ENCODE peak calls at places on chromosomes 5 and 9, in four cellular contexts. One of them, this sample, is unnamed.

GRCh38 chr5:146223179-146223578 is 19.8 kb downstream of the RBM27 start:
- DNase-seq in activated gamma-delta T cell treated with Interleukin-2 at 50 U/mL for 16 hours: no peak
- DNase-seq in right lobe of liver: no peak
- DNase-seq in A172: no peak
- DNase-seq in this sample: no peak

GRCh38 chr9:88803551-88804288 is 187.5 kb upstream of the S1PR3 start:
- DNase-seq in right lobe of liver: no peak
- DNase-seq in A172: no peak
- DNase-seq in activated gamma-delta T cell treated with Interleukin-2 at 50 U/mL for 16 hours: no peak
- DNase-seq in this sample: peak; percentile 53

GRCh38 chr5:180043381-180043780 is 28.2 kb downstream of the RNF130 start:
- DNase-seq in right lobe of liver: no peak
- DNase-seq in A172: no peak
- DNase-seq in activated gamma-delta T cell treated with Interleukin-2 at 50 U/mL for 16 hours: no peak
- DNase-seq in this sample: no peak

GRCh38 chr5:34015120-34015807 is 7.4 kb upstream of the AMACR start:
- DNase-seq in activated gamma-delta T cell treated with Interleukin-2 at 50 U/mL for 16 hours: no peak
- DNase-seq in A172: no peak
- DNase-seq in right lobe of liver: no peak
- DNase-seq in this sample: no peak

GRCh38 chr5:158200624-158201023 is 341.7 kb upstream of the CLINT1 start:
- DNase-seq in activated gamma-delta T cell treated with Interleukin-2 at 50 U/mL for 16 hours: no peak
- DNase-seq in right lobe of liver: no peak
- DNase-seq in A172: no peak
- DNase-seq in this sample: no peak

GRCh38 chr5:72000707-72001106 is 106.6 kb upstream of the MAP1B start:
- DNase-seq in right lobe of liver: no peak
- DNase-seq in A172: no peak
- DNase-seq in activated gamma-delta T cell treated with Interleukin-2 at 50 U/mL for 16 hours: no peak
- DNase-seq in this sample: no peak

GRCh38 chr5:89878140-89878570 is 531.4 kb downstream of the CETN3 start:
- DNase-seq in A172: peak; percentile 97
- DNase-seq in activated gamma-delta T cell treated with Interleukin-2 at 50 U/mL for 16 hours: no peak
- DNase-seq in right lobe of liver: no peak
- DNase-seq in this sample: peak; percentile 83

GRCh38 chr5:43301653-43302091 is 11.5 kb downstream of the HMGCS1 start:
- DNase-seq in A172: no peak
- DNase-seq in activated gamma-delta T cell treated with Interleukin-2 at 50 U/mL for 16 hours: no peak
- DNase-seq in right lobe of liver: no peak
- DNase-seq in this sample: no peak

GRCh38 chr5:77301447-77301878 is 91.0 kb downstream of the PDE8B start:
- DNase-seq in right lobe of liver: no peak
- DNase-seq in activated gamma-delta T cell treated with Interleukin-2 at 50 U/mL for 16 hours: no peak
- DNase-seq in A172: peak; percentile 18
- DNase-seq in this sample: no peak

GRCh38 chr5:163893301-163893700 is 387.9 kb downstream of the MAT2B start:
- DNase-seq in activated gamma-delta T cell treated with Interleukin-2 at 50 U/mL for 16 hours: no peak
- DNase-seq in A172: no peak
- DNase-seq in right lobe of liver: no peak
- DNase-seq in this sample: no peak

GRCh38 chr9:74555625-74556024 is 58.5 kb downstream of the RORB start:
- DNase-seq in A172: no peak
- DNase-seq in activated gamma-delta T cell treated with Interleukin-2 at 50 U/mL for 16 hours: no peak
- DNase-seq in right lobe of liver: no peak
- DNase-seq in this sample: no peak

GRCh38 chr5:162209005-162209605 is 141.5 kb downstream of the GABRG2 start:
- DNase-seq in activated gamma-delta T cell treated with Interleukin-2 at 50 U/mL for 16 hours: no peak
- DNase-seq in A172: peak; percentile 35
- DNase-seq in right lobe of liver: no peak
- DNase-seq in this sample: no peak

GRCh38 chr5:33282157-33282556 is 158.6 kb upstream of the TARS1 start:
- DNase-seq in A172: no peak
- DNase-seq in activated gamma-delta T cell treated with Interleukin-2 at 50 U/mL for 16 hours: no peak
- DNase-seq in right lobe of liver: no peak
- DNase-seq in this sample: no peak

GRCh38 chr9:23615569-23615968 is 210.5 kb downstream of the ELAVL2 start:
- DNase-seq in activated gamma-delta T cell treated with Interleukin-2 at 50 U/mL for 16 hours: no peak
- DNase-seq in A172: no peak
- DNase-seq in right lobe of liver: no peak
- DNase-seq in this sample: peak; percentile 53

GRCh38 chr5:147688965-147689364 is 93.6 kb downstream of the JAKMIP2 start:
- DNase-seq in right lobe of liver: no peak
- DNase-seq in A172: no peak
- DNase-seq in activated gamma-delta T cell treated with Interleukin-2 at 50 U/mL for 16 hours: no peak
- DNase-seq in this sample: no peak

GRCh38 chr5:119063579-119064379 is 7.1 kb upstream of the DMXL1 start:
- DNase-seq in A172: peak; percentile 41
- DNase-seq in activated gamma-delta T cell treated with Interleukin-2 at 50 U/mL for 16 hours: no peak
- DNase-seq in right lobe of liver: no peak
- DNase-seq in this sample: no peak

GRCh38 chr9:105331755-105332154 is 87.3 kb downstream of the SLC44A1 start:
- DNase-seq in A172: no peak
- DNase-seq in right lobe of liver: no peak
- DNase-seq in activated gamma-delta T cell treated with Interleukin-2 at 50 U/mL for 16 hours: no peak
- DNase-seq in this sample: no peak

GRCh38 chr5:102858221-102858620 is 103.1 kb downstream of the PAM start:
- DNase-seq in activated gamma-delta T cell treated with Interleukin-2 at 50 U/mL for 16 hours: no peak
- DNase-seq in A172: no peak
- DNase-seq in right lobe of liver: no peak
- DNase-seq in this sample: no peak

GRCh38 chr5:65722575-65723424 is 795 bp downstream of the NLN start:
- DNase-seq in right lobe of liver: no peak
- DNase-seq in activated gamma-delta T cell treated with Interleukin-2 at 50 U/mL for 16 hours: no peak
- DNase-seq in A172: peak; percentile 66
- DNase-seq in this sample: peak; percentile 72

GRCh38 chr9:121735792-121736130 is 84.3 kb downstream of the DAB2IP start:
- DNase-seq in A172: no peak
- DNase-seq in activated gamma-delta T cell treated with Interleukin-2 at 50 U/mL for 16 hours: no peak
- DNase-seq in right lobe of liver: no peak
- DNase-seq in this sample: no peak

GRCh38 chr9:122322553-122322952 is 48.3 kb upstream of the PTGS1 start:
- DNase-seq in activated gamma-delta T cell treated with Interleukin-2 at 50 U/mL for 16 hours: no peak
- DNase-seq in right lobe of liver: no peak
- DNase-seq in A172: no peak
- DNase-seq in this sample: no peak

GRCh38 chr5:73286891-73287290 is 113.9 kb downstream of the TMEM174 start:
- DNase-seq in activated gamma-delta T cell treated with Interleukin-2 at 50 U/mL for 16 hours: no peak
- DNase-seq in right lobe of liver: no peak
- DNase-seq in A172: no peak
- DNase-seq in this sample: no peak

GRCh38 chr5:159240301-159240870 is 22.7 kb upstream of the UBLCP1 start:
- DNase-seq in A172: peak; percentile 96
- DNase-seq in activated gamma-delta T cell treated with Interleukin-2 at 50 U/mL for 16 hours: no peak
- DNase-seq in right lobe of liver: no peak
- DNase-seq in this sample: peak; percentile 78

GRCh38 chr9:36163049-36163839 is 5.9 kb upstream of the CCIN start:
- DNase-seq in activated gamma-delta T cell treated with Interleukin-2 at 50 U/mL for 16 hours: no peak
- DNase-seq in A172: peak; percentile 47
- DNase-seq in right lobe of liver: no peak
- DNase-seq in this sample: peak; percentile 41

GRCh38 chr5:83306572-83307241 is 164.8 kb upstream of the VCAN start:
- DNase-seq in activated gamma-delta T cell treated with Interleukin-2 at 50 U/mL for 16 hours: no peak
- DNase-seq in A172: peak; percentile 77
- DNase-seq in right lobe of liver: no peak
- DNase-seq in this sample: peak; percentile 84

GRCh38 chr9:88527626-88528025 is 7.4 kb upstream of the NXNL2 start:
- DNase-seq in activated gamma-delta T cell treated with Interleukin-2 at 50 U/mL for 16 hours: no peak
- DNase-seq in A172: no peak
- DNase-seq in right lobe of liver: no peak
- DNase-seq in this sample: no peak

GRCh38 chr5:150409638-150410523 is 2.8 kb downstream of the CD74 start:
- DNase-seq in activated gamma-delta T cell treated with Interleukin-2 at 50 U/mL for 16 hours: peak; percentile 34
- DNase-seq in A172: peak; percentile 95
- DNase-seq in right lobe of liver: peak; percentile 81
- DNase-seq in this sample: peak; percentile 84

GRCh38 chr9:108412755-108413154 is 443.0 kb downstream of the ACTL7B start:
- DNase-seq in A172: peak; percentile 5
- DNase-seq in activated gamma-delta T cell treated with Interleukin-2 at 50 U/mL for 16 hours: no peak
- DNase-seq in right lobe of liver: no peak
- DNase-seq in this sample: peak; percentile 44

GRCh38 chr9:107794259-107794658 is 304.7 kb upstream of the KLF4 start:
- DNase-seq in right lobe of liver: no peak
- DNase-seq in activated gamma-delta T cell treated with Interleukin-2 at 50 U/mL for 16 hours: no peak
- DNase-seq in A172: no peak
- DNase-seq in this sample: no peak

GRCh38 chr9:86549920-86550319 is 195.7 kb upstream of the TUT7 start:
- DNase-seq in right lobe of liver: no peak
- DNase-seq in activated gamma-delta T cell treated with Interleukin-2 at 50 U/mL for 16 hours: no peak
- DNase-seq in A172: no peak
- DNase-seq in this sample: peak; percentile 9

GRCh38 chr9:130713286-130713975 is 19.9 kb downstream of the EXOSC2 start:
- DNase-seq in activated gamma-delta T cell treated with Interleukin-2 at 50 U/mL for 16 hours: no peak
- DNase-seq in A172: no peak
- DNase-seq in right lobe of liver: peak; percentile 69
- DNase-seq in this sample: peak; percentile 45